ENCODE peak calls at places on chromosomes 7 and 10, in nine cellular contexts. U is iris pigment epithelial cell; O is HuH-7; P is sciatic nerve; W is activated T-cell treated with anti-CD3 and anti-CD28 coated beads, Interleukin-2, amount 50 U/mL, for 72 hours; T is LHCN-M2; H is stimulated activated naive CD4-positive, alpha-beta T cell; Z is epithelial cell of esophagus; C is central memory CD4-positive, alpha-beta T cell. I is an unnamed sample.

GRCh38 chr10:624605-625334 is 64.7 kb downstream of the DIP2C start:
- DNase-seq in U (peak), O (no peak), P (peak), W (no peak), T (peak), H (no peak), Z (peak), C (no peak), I (peak)

GRCh38 chr7:95794917-95795515 is 22.7 kb downstream of the DYNC1I1 start:
- DNase-seq in U (peak), O (no peak), P (no peak), W (no peak), T (peak), H (no peak), Z (peak), C (no peak), I (no peak)

GRCh38 chr7:129644634-129645230 is 33.2 kb downstream of the NRF1 start:
- DNase-seq in U (peak), O (no peak), P (no peak), W (no peak), T (peak), H (no peak), Z (peak), C (peak), I (peak)

GRCh38 chr10:43111101-43111500 is 27.1 kb upstream of the CSGALNACT2 start:
- DNase-seq in U (no peak), O (no peak), P (no peak), W (no peak), T (no peak), H (no peak), Z (no peak), C (no peak), I (no peak)

GRCh38 chr7:68185641-68186040 is 1189.0 kb downstream of the TYW1 start:
- DNase-seq in U (no peak), O (no peak), P (no peak), W (no peak), T (no peak), H (no peak), Z (no peak), C (no peak), I (peak)

GRCh38 chr7:130084037-130084875 is 13.9 kb downstream of the KLHDC10 start:
- DNase-seq in U (peak), O (no peak), P (no peak), W (no peak), T (peak), H (no peak), Z (peak), C (no peak), I (no peak)

GRCh38 chr7:113093561-113093960 is 6.9 kb upstream of the GPR85 start:
- DNase-seq in U (no peak), O (no peak), P (no peak), W (no peak), T (no peak), H (no peak), Z (no peak), C (no peak), I (no peak)

GRCh38 chr7:24908757-24909156 is 71.2 kb downstream of the OSBPL3 start:
- DNase-seq in U (no peak), O (no peak), P (no peak), W (no peak), T (no peak), H (no peak), Z (no peak), C (no peak), I (no peak)

GRCh38 chr10:86654411-86655172 is at the start of gene OPN4:
- DNase-seq in U (peak), O (no peak), P (peak), W (no peak), T (no peak), H (no peak), Z (no peak), C (no peak), I (no peak)

GRCh38 chr10:133230023-133230319 is at the start of gene UTF1:
- DNase-seq in U (no peak), O (no peak), P (no peak), W (no peak), T (no peak), H (no peak), Z (no peak), C (no peak), I (no peak)

GRCh38 chr10:5618042-5618441 is 48.4 kb downstream of the ASB13 start:
- DNase-seq in U (no peak), O (no peak), P (no peak), W (no peak), T (no peak), H (no peak), Z (peak), C (no peak), I (no peak)

GRCh38 chr10:88064608-88065383 is 201.4 kb downstream of the PTEN start:
- DNase-seq in U (peak), O (no peak), P (peak), W (peak), T (peak), H (peak), Z (peak), C (peak), I (no peak)